ENCODE peak calls at places on chromosomes 16 and 17, in ten cellular contexts. M is T-helper 9 cell; D is H54; C is mucosa of gallbladder; K is T-helper 17 cell; I is cardiac muscle cell; T is NCI-H69; W is CMK; L is AG08395; B is stimulated activated CD4-positive, alpha-beta T cell treated with anti-CD3 and anti-CD28 coated beads, Interleukin-4, amount 100 ng/mL, for 4 hours. J is an unnamed sample.

GRCh38 chr17:79835953-79836951 is 3.0 kb downstream of the CBX4 start:
- DNase-seq in D (no peak), W (no peak), K (no peak), M (no peak), C (peak; percentile 76), B (no peak), L (no peak), T (peak; percentile 97), I (peak; percentile 58), J (no peak)

GRCh38 chr17:42378597-42379594 is 9.3 kb downstream of the STAT3 start:
- DNase-seq in I (peak; percentile 29), K (no peak), C (no peak), B (no peak), W (no peak), L (peak; percentile 40), D (no peak), T (peak; percentile 73), M (no peak), J (no peak)

GRCh38 chr17:38449364-38449763 is 21.1 kb downstream of the ARHGAP23 start:
- DNase-seq in I (no peak), K (no peak), D (no peak), W (no peak), C (no peak), L (no peak), T (no peak), M (no peak), B (no peak), J (no peak)

GRCh38 chr16:361341-361871 is 8.9 kb upstream of the AXIN1 start:
- DNase-seq in L (no peak), K (no peak), T (peak; percentile 60), B (no peak), M (no peak), W (no peak), D (no peak), C (no peak), I (no peak), J (no peak)

GRCh38 chr16:51139568-51139967 is 11.5 kb downstream of the SALL1 start:
- DNase-seq in T (no peak), D (no peak), W (no peak), M (no peak), I (no peak), K (no peak), C (no peak), B (no peak), L (no peak), J (no peak)

GRCh38 chr16:6020162-6020980 is 922.8 kb upstream of the EEF2KMT start:
- DNase-seq in C (no peak), M (no peak), L (no peak), B (no peak), W (no peak), I (no peak), T (peak; percentile 7), D (no peak), K (no peak), J (no peak)

GRCh38 chr16:69187891-69188451 is 1.0 kb downstream of the SNTB2 start:
- DNase-seq in D (no peak), W (no peak), M (peak; percentile 25), L (no peak), C (peak; percentile 29), K (no peak), B (peak; percentile 17), T (peak; percentile 69), I (peak; percentile 44), J (no peak)

GRCh38 chr17:76125391-76125675 is 15.7 kb downstream of the FOXJ1 start:
- DNase-seq in C (no peak), L (no peak), K (no peak), T (no peak), M (no peak), D (no peak), I (no peak), B (no peak), W (no peak), J (no peak)

GRCh38 chr17:53061446-53061845 is 761.3 kb upstream of the KIF2B start:
- DNase-seq in T (no peak), K (no peak), W (no peak), D (no peak), L (no peak), I (no peak), C (no peak), B (no peak), M (no peak), J (no peak)

GRCh38 chr16:56312028-56312300 is 113.4 kb downstream of the AMFR start:
- DNase-seq in W (no peak), K (no peak), B (no peak), I (no peak), L (no peak), D (no peak), C (no peak), M (no peak), T (no peak), J (no peak)

GRCh38 chr17:80504671-80505413 is 28.4 kb upstream of the NPTX1 start:
- DNase-seq in B (no peak), I (peak; percentile 19), M (no peak), D (peak; percentile 54), C (no peak), T (no peak), W (no peak), K (no peak), L (peak; percentile 83), J (no peak)

GRCh38 chr16:8960788-8961109 is 3.0 kb downstream of the USP7 start:
- DNase-seq in B (no peak), M (no peak), L (no peak), I (no peak), K (no peak), C (no peak), D (no peak), W (no peak), T (no peak), J (no peak)

GRCh38 chr16:50523710-50524109 is 24.5 kb upstream of the NKD1 start:
- DNase-seq in B (no peak), I (no peak), M (no peak), C (no peak), D (no peak), L (no peak), T (no peak), W (no peak), K (no peak), J (no peak)

GRCh38 chr17:47720754-47721533 is 12.1 kb upstream of the TBX21 start:
- DNase-seq in T (peak; percentile 46), K (no peak), W (no peak), C (no peak), D (peak; percentile 85), M (peak; percentile 60), I (peak; percentile 25), B (peak; percentile 92), L (peak; percentile 75), J (no peak)

GRCh38 chr16:51762081-51762995 is 611.3 kb upstream of the SALL1 start:
- DNase-seq in M (no peak), L (peak; percentile 79), T (peak; percentile 68), C (peak; percentile 72), K (peak; percentile 5), B (peak; percentile 35), I (peak; percentile 81), W (peak; percentile 15), D (peak; percentile 54), J (no peak)

GRCh38 chr16:67165121-67166034 is 833 bp downstream of the HSF4 start:
- DNase-seq in I (peak; percentile 32), L (no peak), K (no peak), W (no peak), B (no peak), T (no peak), C (no peak), D (no peak), M (no peak), J (no peak)

GRCh38 chr17:56594528-56595418 is 1.3 kb downstream of the NOG start:
- DNase-seq in T (peak; percentile 42), M (no peak), D (peak; percentile 33), L (no peak), W (no peak), C (no peak), B (peak; percentile 20), K (no peak), I (no peak), J (no peak)

GRCh38 chr17:55086635-55087058 is 118.1 kb downstream of the STXBP4 start:
- DNase-seq in B (no peak), M (no peak), L (peak; percentile 29), D (no peak), I (peak; percentile 89), C (no peak), T (peak; percentile 9), W (no peak), K (no peak), J (no peak)

GRCh38 chr17:74134991-74135390 is 68.5 kb upstream of the RPL38 start:
- DNase-seq in C (no peak), I (no peak), W (no peak), T (no peak), K (no peak), L (no peak), B (no peak), D (no peak), M (no peak), J (no peak)

GRCh38 chr16:66042341-66042740 is 324.1 kb upstream of the CDH5 start:
- DNase-seq in T (no peak), I (no peak), W (no peak), C (no peak), K (no peak), D (no peak), L (no peak), M (no peak), B (no peak), J (no peak)

GRCh38 chr17:4706121-4706520 is 2.2 kb upstream of the PELP1 start:
- DNase-seq in K (no peak), C (no peak), T (no peak), I (no peak), D (peak; percentile 66), L (peak; percentile 15), M (no peak), W (no peak), B (no peak), J (no peak)

GRCh38 chr16:17836868-17837602 is 366.3 kb upstream of the XYLT1 start:
- DNase-seq in D (peak; percentile 44), I (peak; percentile 10), W (no peak), C (no peak), L (peak; percentile 94), M (no peak), K (no peak), T (no peak), B (no peak), J (no peak)

GRCh38 chr17:81132770-81133723 is 32.3 kb upstream of the PVALEF start:
- DNase-seq in K (no peak), D (no peak), B (no peak), M (no peak), C (peak; percentile 58), I (no peak), L (no peak), W (no peak), T (no peak), J (no peak)

GRCh38 chr16:81707411-81708321 is 71.4 kb upstream of the PLCG2 start:
- DNase-seq in C (peak; percentile 79), K (no peak), L (peak; percentile 50), I (no peak), D (peak; percentile 41), T (peak; percentile 78), B (no peak), M (no peak), W (no peak), J (no peak)